ENCODE peak calls at places on chromosomes 11 and 22, in five cellular contexts. C is C1 segment of cervical spinal cord, Z is NCI-H748 treated with DMSO at 0.1 percent for 48 hours, N is AG04450, I is RPMI8226. Y is an unnamed sample.

GRCh38 chr11:64869571-64870175 is 8.7 kb downstream of the EHD1 start:
- DNase-seq in I (no peak), C (no peak), N (no peak), Z (no peak), Y (no peak)

GRCh38 chr11:34640050-34640971 is 19.4 kb downstream of the EHF start:
- DNase-seq in I (peak), C (no peak), Z (no peak), N (no peak), Y (no peak)

GRCh38 chr11:26790738-26791137 is 68.9 kb upstream of the SLC5A12 start:
- DNase-seq in Z (no peak), C (no peak), N (no peak), I (no peak), Y (no peak)

GRCh38 chr22:33887173-33887572 is 33.1 kb downstream of the LARGE1 start:
- DNase-seq in I (no peak), Z (no peak), N (no peak), C (no peak), Y (no peak)

GRCh38 chr11:120079750-120080610 is 57.9 kb downstream of the TRIM29 start:
- DNase-seq in N (no peak), C (no peak), I (no peak), Z (no peak), Y (peak)

GRCh38 chr11:30128269-30128932 is 102.4 kb upstream of the FSHB start:
- DNase-seq in N (peak), I (peak), Z (no peak), C (no peak), Y (peak)

GRCh38 chr11:112156153-112156552 is 7.7 kb downstream of the IL18 start:
- DNase-seq in I (no peak), Z (no peak), C (no peak), N (no peak), Y (no peak)

GRCh38 chr11:110762596-110762995 is 50.4 kb upstream of the ARHGAP20 start:
- DNase-seq in C (no peak), Z (no peak), N (no peak), I (no peak), Y (no peak)

GRCh38 chr11:17897495-17897894 is 115.4 kb downstream of the SERGEF start:
- DNase-seq in Z (no peak), C (no peak), N (no peak), I (no peak), Y (no peak)

GRCh38 chr22:27990879-27991278 is 71.8 kb upstream of the PITPNB start:
- DNase-seq in N (no peak), Z (no peak), I (peak), C (no peak), Y (peak)

GRCh38 chr11:86186420-86186819 is 58.1 kb upstream of the EED start:
- DNase-seq in I (no peak), C (no peak), Z (no peak), N (no peak), Y (no peak)

GRCh38 chr11:73331138-73331916 is 23.3 kb downstream of the ARHGEF17 start:
- DNase-seq in N (no peak), Z (no peak), C (no peak), I (no peak), Y (no peak)

GRCh38 chr11:60930394-60930793 is 6.1 kb downstream of the TMEM132A start:
- DNase-seq in C (no peak), N (no peak), I (no peak), Z (no peak), Y (no peak)

GRCh38 chr11:86672007-86672621 is at the start of gene ME3:
- DNase-seq in Z (no peak), C (peak), N (no peak), I (peak), Y (no peak)

GRCh38 chr22:48834404-48834803 is 993.3 kb downstream of the BRD1 start:
- DNase-seq in Z (no peak), N (no peak), C (no peak), I (peak), Y (peak)

GRCh38 chr22:23708270-23708669 is 17.5 kb downstream of the RGL4 start:
- DNase-seq in N (no peak), I (no peak), C (no peak), Z (no peak), Y (no peak)